ENCODE peak calls at places on chromosomes 3 and 15, in ten cellular contexts. R is heart right ventricle; Q is NCI-H1417 treated with DMSO at 0.1 percent for 48 hours; W is cardiac septum; O is HEK293T; S is activated T-helper 1 cell treated with Interleukin-2 at 50 U/mL for 16 hours; L is progenitor cell of endocrine pancreas; X is fibroblast of pulmonary artery; V is stimulated activated CD4-positive, alpha-beta T cell treated with anti-CD3 and anti-CD28 coated beads, Interleukin-12 subunit alpha, Interleukin-12 subunit beta, amount 100 ng/mL, for 48 hours; J is MM.1S. Y is an unnamed sample.

GRCh38 chr15:49815506-49815905 is 194.7 kb downstream of the DTWD1 start:
- DNase-seq in S (no peak), W (no peak), X (peak; percentile 22), V (no peak), J (no peak), Q (no peak), R (no peak), O (no peak), L (no peak), Y (no peak)

GRCh38 chr3:50627407-50628051 is 10.6 kb downstream of the MAPKAPK3 start:
- DNase-seq in S (no peak), R (no peak), V (no peak), O (peak; percentile 33), J (no peak), X (peak; percentile 34), W (no peak), L (no peak), Q (no peak), Y (no peak)

GRCh38 chr15:58933311-58934113 is at the start of gene SLTM:
- DNase-seq in S (peak; percentile 93), V (peak; percentile 91), Q (peak; percentile 83), J (peak; percentile 94), L (peak; percentile 88), X (peak; percentile 96), O (peak; percentile 87), W (peak; percentile 97), R (peak; percentile 95), Y (peak; percentile 72)

GRCh38 chr15:84750583-84751092 is 2.2 kb downstream of the ZNF592 start:
- DNase-seq in R (no peak), J (no peak), Q (no peak), W (no peak), L (no peak), O (no peak), S (no peak), V (no peak), X (no peak), Y (no peak)

GRCh38 chr15:62453356-62453755 is 288.3 kb upstream of the C2CD4B start:
- DNase-seq in R (no peak), L (no peak), V (no peak), W (no peak), O (no peak), X (no peak), Q (no peak), J (peak; percentile 36), S (no peak), Y (no peak)

GRCh38 chr3:184691397-184692131 is 20.3 kb downstream of the MAGEF1 start:
- DNase-seq in W (no peak), R (no peak), V (no peak), Q (no peak), J (no peak), O (no peak), L (no peak), S (no peak), X (no peak), Y (no peak)

GRCh38 chr3:197484204-197484901 is 71.4 kb downstream of the BDH1 start:
- DNase-seq in O (no peak), V (no peak), X (no peak), Q (no peak), L (no peak), W (no peak), J (no peak), S (no peak), R (no peak), Y (no peak)

GRCh38 chr3:45125550-45126026 is 20.6 kb downstream of the CDCP1 start:
- DNase-seq in S (no peak), O (no peak), V (no peak), Q (no peak), J (peak; percentile 44), X (no peak), L (no peak), W (no peak), R (no peak), Y (no peak)

Y was measured in brain pericyte.